ENCODE peak calls at places on chromosomes 5 and 9, in five cellular contexts. M is astrocyte of the spinal cord, W is GM12864, G is brain microvascular endothelial cell, F is IMR-90. R is an unnamed sample.

GRCh38 chr5:115170128-115170923 is 618 bp upstream of the TRIM36 start:
- DNase-seq in F (peak), G (no peak), M (no peak), W (no peak), R (peak)

GRCh38 chr5:56356876-56357160 is 123.7 kb upstream of the ANKRD55 start:
- DNase-seq in G (no peak), F (no peak), M (no peak), W (no peak), R (no peak)

GRCh38 chr5:54234304-54234938 is 76.0 kb downstream of the ARL15 start:
- DNase-seq in W (no peak), M (peak), F (peak), G (no peak), R (peak)

GRCh38 chr5:126525630-126526245 is 69.3 kb downstream of the ALDH7A1 start:
- DNase-seq in F (peak), G (no peak), W (no peak), M (peak), R (no peak)

GRCh38 chr5:169581580-169582227 is 1.9 kb upstream of the SPDL1 start:
- DNase-seq in W (no peak), F (peak), M (peak), G (peak), R (peak)

GRCh38 chr5:148543727-148544126 is 110.6 kb downstream of the HTR4 start:
- DNase-seq in W (no peak), M (no peak), G (no peak), F (no peak), R (no peak)

GRCh38 chr9:136499071-136499934 is 16.5 kb upstream of the SEC16A start:
- DNase-seq in F (no peak), G (no peak), W (no peak), M (no peak), R (no peak)

GRCh38 chr5:2184563-2185540 is 302.1 kb upstream of the IRX4 start:
- DNase-seq in F (no peak), W (no peak), M (no peak), G (no peak), R (no peak)

GRCh38 chr5:173090626-173091025 is 34.5 kb downstream of the CREBRF start:
- DNase-seq in F (no peak), M (no peak), W (no peak), G (no peak), R (no peak)

GRCh38 chr9:18689881-18690280 is 215.9 kb downstream of the ADAMTSL1 start:
- DNase-seq in W (no peak), F (peak), M (no peak), G (no peak), R (peak)

GRCh38 chr5:119411935-119412623 is 40.2 kb upstream of the HSD17B4 start:
- DNase-seq in W (no peak), G (peak), F (peak), M (peak), R (peak)

GRCh38 chr9:90343360-90343759 is 299.3 kb downstream of the DIRAS2 start:
- DNase-seq in M (peak), W (no peak), G (no peak), F (peak), R (peak)

GRCh38 chr5:52786937-52787599 is 648 bp upstream of the ITGA1 start:
- DNase-seq in W (no peak), G (no peak), M (peak), F (peak), R (no peak)

GRCh38 chr5:88188458-88189132 is 80.0 kb downstream of the TMEM161B start:
- DNase-seq in G (no peak), M (peak), F (no peak), W (no peak), R (no peak)

GRCh38 chr9:16868706-16869105 is 1.8 kb downstream of the BNC2 start:
- DNase-seq in W (no peak), G (no peak), F (peak), M (peak), R (no peak)

GRCh38 chr9:133891741-133892140 is 100.4 kb downstream of the VAV2 start:
- DNase-seq in W (no peak), M (no peak), G (no peak), F (no peak), R (no peak)

GRCh38 chr5:106092455-106092854 is 1578.3 kb downstream of the EFNA5 start:
- DNase-seq in W (no peak), M (no peak), G (no peak), F (no peak), R (no peak)

GRCh38 chr5:136030252-136030651 is 1.5 kb downstream of the TGFBI start:
- DNase-seq in M (no peak), F (no peak), W (no peak), G (no peak), R (no peak)

GRCh38 chr5:10106806-10107205 is 142.9 kb downstream of the ATPSCKMT start:
- DNase-seq in M (no peak), F (peak), G (no peak), W (no peak), R (peak)

DNA sequence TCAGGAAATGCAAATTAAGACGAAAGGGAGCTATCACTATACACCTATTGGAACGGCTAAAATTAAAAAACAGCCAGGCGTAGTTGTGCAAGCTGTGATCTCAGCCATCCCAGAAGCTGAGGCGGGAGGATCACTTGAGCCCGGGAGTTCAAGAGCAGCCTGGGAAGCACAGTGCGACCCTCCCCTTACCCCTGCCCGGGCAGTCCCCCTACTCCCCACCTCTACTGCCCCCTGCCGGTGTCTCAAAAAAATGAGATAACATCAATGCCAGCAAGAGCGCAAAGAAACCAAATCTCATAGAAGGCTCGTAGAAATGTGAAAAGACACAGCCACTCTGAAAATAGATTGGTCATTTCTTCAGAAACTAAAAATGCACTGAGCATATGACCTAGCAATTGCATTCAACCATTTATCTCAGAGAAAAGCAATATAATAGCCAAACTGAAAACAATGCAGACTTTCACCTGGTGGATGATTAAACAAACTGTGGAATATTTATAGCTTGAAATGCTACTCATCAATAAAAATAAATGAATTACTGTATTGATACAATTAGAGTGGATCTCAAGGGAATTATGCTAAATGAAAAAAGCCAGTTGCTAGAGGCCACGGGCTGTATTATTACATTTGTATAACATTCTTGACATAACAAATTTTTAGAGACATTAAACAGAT is 20.6 kb downstream of the OR2V2 start:
- DNase-seq in F (no peak), M (no peak), W (no peak), G (no peak), R (no peak)
- TF ChIP-seq CTCF in F (peak), M (peak), W (peak), G (peak), R (peak)

DNA sequence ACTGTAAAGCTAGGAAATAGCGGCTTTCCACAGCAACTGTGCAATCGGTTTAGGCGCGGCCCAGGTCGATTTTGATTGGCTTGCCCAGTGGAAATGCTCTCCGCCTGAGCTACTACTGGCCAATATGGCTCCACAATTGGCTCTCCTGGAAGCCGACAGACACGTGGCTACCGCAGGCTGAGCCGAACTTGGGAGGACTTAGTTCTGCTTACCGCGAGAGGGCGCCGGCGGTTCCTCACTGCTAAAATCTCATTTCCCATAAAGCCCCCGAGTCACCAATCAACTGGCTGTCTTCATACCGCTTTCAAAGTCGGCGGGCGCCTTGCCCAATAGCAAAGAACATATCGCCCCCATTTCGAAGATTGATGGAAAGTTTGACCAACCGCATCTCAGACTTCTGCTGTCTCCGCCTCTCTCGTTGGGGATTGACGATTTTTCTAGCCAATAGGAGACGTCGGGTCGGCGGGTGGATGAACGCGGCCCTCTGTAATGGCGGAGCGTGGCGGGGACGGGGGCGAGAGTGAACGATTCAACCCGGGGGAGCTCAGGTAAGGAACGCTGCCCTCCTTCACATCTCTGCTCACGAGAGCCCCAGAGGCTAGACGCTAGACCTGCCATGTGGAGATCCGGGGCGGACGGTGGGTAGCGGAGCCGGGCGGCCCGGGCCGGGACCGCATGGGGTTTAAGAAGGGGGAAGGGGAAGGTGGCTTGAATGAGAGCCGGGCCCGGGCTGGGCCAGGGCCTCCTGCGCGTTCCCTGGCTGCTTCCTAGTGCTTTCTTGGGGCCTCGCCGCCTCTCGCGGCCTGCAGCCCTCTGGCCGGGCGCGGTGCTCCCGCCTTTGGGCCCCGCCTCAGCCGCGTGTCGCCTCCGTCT is at the start of gene TCERG1:
- DNase-seq in W (peak), M (peak), F (peak), G (peak), R (peak)
- H3K4me3 ChIP-seq in W (peak), M (peak), F (peak), G (peak), R (peak)

DNA sequence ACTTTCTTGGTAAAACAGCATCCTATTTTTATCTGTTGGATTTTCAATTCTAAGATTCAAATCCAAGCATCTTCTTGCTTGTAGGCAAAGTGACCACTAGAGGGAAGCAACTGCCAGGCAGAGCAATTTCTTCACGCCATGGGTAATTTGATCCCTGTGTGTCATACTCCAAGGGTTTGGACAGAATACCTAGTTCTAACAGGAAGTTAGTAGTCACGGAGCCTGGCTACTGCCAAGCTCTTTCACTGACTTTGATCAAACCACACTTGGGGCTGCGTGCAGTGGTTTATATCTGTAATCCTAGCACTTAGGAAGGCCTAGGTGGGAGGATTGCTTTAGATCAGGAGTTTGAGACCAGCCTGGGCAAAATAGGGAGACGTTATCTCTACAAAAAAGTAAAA is 473.6 kb upstream of the TNC start:
- DNase-seq in W (peak), M (peak), F (peak), G (peak), R (peak)
- TF ChIP-seq CTCF in W (peak), M (peak), F (peak), G (peak), R (peak)

GRCh38 chr9:112894031-112894430 is 3.4 kb upstream of the SLC46A2 start:
- DNase-seq in M (no peak), F (peak), W (no peak), G (peak), R (no peak)

GRCh38 chr9:112887377-112887776 is 3.3 kb downstream of the SLC46A2 start:
- DNase-seq in F (no peak), G (no peak), M (no peak), W (no peak), R (no peak)

GRCh38 chr9:112891521-112891920 is 845 bp upstream of the SLC46A2 start:
- DNase-seq in W (no peak), G (no peak), M (no peak), F (no peak), R (no peak)

GRCh38 chr9:112886351-112886750 is 4.3 kb downstream of the SLC46A2 start:
- DNase-seq in M (no peak), G (no peak), W (no peak), F (no peak), R (no peak)

DNA sequence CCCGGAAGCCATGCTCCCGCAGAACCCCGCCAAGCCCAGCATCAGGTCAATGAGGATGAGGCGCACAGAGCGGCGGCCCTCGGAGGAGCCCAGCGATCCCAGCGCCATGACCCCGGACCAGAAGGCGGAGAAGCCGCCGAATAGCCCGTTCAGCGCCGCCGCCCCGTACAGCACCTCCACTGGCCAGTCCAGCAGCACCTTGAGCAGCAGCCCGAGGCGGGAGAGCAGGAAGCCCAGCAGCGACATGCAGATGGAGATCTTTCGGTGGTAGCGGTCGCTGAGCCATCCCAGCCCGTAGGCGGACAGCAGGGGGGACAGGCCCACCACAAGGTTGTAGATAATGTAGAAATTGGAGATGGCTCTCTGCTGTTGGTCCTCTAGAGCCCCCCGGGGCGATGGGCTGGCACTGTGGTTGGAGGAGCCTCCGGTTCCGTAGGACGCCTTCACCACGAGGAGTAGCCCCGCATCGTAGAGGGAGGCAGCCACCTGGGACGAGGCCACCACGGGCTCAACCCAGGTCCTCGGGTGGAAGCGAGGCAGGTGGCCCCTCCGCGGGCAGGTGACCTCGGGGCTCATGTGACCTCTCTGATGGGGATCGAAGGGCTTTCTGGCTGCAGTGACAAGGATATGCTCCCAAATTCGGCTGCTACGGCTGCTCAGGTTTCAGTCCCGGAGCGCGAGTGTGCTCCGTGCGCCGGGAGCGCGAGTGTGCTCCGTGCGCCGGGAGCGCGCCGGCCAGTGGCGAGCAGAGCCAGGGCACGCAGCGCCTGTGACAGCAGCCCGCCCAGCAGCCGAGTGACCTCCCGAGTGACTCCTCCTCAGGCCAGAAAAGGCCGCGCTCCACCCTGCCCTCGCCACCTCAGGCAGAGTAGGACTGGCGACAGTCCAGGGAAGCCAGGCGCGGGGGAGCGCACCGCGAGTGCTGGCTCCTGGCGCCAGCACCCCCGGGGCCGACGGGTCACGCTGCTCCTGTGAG is at the start of gene SLC46A2:
- DNase-seq in F (no peak), W (no peak), G (no peak), M (no peak), R (no peak)
- H3K4me3 ChIP-seq in F (peak), W (peak), G (peak), M (peak), R (peak)

GRCh38 chr9:113828211-113828610 is 47.9 kb upstream of the ZNF618 start:
- DNase-seq in G (no peak), M (peak), W (no peak), F (peak), R (no peak)
- TF ChIP-seq CTCF in G (no peak), M (no peak), W (no peak), F (no peak), R (no peak)

GRCh38 chr9:91768507-91768906 is 181.5 kb downstream of the ROR2 start:
- DNase-seq in W (no peak), M (no peak), G (no peak), F (no peak), R (no peak)

GRCh38 chr9:91764661-91765060 is 185.4 kb downstream of the ROR2 start:
- DNase-seq in F (no peak), W (no peak), G (no peak), M (no peak), R (no peak)

GRCh38 chr9:91768977-91769916 is 180.8 kb downstream of the ROR2 start:
- DNase-seq in W (no peak), M (no peak), G (no peak), F (no peak), R (no peak)

GRCh38 chr9:91770229-91770628 is 179.8 kb downstream of the ROR2 start:
- DNase-seq in W (no peak), M (no peak), F (no peak), G (no peak), R (no peak)

DNA sequence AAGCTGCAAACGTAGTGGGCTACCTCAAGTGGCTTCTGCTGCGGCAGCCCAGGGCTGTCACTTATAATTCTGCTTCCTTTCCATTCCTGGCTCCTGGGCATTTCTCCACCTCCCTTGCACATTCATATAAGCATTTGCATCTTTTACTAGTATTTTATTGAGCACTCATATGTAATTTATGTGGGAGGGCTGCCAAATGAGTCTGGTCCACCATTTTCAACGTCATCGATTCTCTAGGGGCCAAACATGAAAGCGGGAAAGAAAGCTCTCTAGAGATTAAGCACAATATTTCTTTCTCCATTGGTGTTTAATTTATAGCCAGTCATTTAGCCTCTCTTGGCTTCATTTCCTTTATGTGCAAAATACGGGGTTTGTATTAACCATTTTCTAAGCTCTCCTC is 183.7 kb downstream of the ROR2 start:
- DNase-seq in M (no peak), G (no peak), F (no peak), W (no peak), R (no peak)
- H3K4me3 ChIP-seq in M (no peak), G (no peak), F (no peak), W (no peak), R (no peak)

GRCh38 chr9:117286245-117286644 is 128.6 kb downstream of the ASTN2 start:
- DNase-seq in M (no peak), F (no peak), G (no peak), W (no peak), R (no peak)

GRCh38 chr9:117290306-117290705 is 124.6 kb downstream of the ASTN2 start:
- DNase-seq in M (no peak), W (no peak), G (no peak), F (no peak), R (no peak)

GRCh38 chr9:117278656-117279055 is 136.2 kb downstream of the ASTN2 start:
- DNase-seq in M (no peak), F (no peak), G (no peak), W (no peak), R (no peak)

DNA sequence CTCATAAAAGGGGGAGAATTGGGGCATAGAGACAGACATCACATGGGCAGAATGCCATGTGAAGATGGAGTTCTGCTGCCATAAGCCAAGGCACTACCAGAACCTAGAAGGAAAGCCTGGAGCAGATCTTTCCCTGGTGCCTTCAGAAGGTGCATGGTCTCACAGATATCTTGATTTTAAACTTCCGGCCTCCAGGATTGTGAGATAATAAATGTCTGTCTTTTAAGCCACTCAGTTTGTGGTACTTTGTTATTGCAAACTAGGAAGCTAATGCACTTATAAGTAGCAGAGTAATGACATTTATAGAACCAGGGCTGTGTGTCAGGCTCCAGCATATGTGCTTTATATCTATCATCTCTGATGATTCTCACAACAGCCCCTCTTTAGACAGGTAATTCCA is 130.4 kb downstream of the ASTN2 start:
- DNase-seq in M (no peak), G (no peak), F (no peak), W (no peak), R (no peak)
- TF ChIP-seq CTCF in M (no peak), G (no peak), F (no peak), W (no peak), R (no peak)

GRCh38 chr9:23830459-23830805 is 4.4 kb upstream of the ELAVL2 start:
- DNase-seq in F (no peak), G (no peak), M (no peak), W (no peak), R (no peak)
- H3K4me3 ChIP-seq in F (no peak), G (no peak), M (no peak), W (no peak), R (no peak)

DNA sequence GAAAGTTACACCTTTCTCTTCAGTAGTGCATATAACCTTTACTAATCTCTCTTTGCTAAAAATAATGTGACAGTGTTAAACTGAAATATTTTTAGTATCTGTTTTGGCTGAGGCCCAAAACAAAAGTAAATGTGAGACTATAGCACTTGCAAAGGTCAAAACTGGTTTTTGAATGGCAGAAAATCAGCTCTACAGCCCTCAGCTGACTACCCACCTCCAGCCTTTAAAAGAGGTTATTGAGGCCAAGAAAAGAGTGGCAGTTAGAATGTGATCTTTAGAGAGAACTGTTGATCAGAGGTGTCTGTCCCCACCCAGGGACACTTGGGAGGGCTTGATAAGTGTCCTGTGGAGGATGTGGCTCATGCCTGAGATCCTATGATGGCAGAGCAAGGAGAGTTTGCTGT is 30.9 kb downstream of the PRKACG start:
- DNase-seq in M (no peak), W (no peak), G (no peak), F (no peak), R (no peak)
- TF ChIP-seq CTCF in M (no peak), W (no peak), G (no peak), F (no peak), R (no peak)